ENCODE peak calls at places on chromosomes 12 and 14, in nine cellular contexts. One of them, this sample, is unnamed.
A peak's percentile ranks its signal among the peaks of the same experiment; 100 is the strongest.

GRCh38 chr12:100699209-100699608 is 95.4 kb upstream of the ANO4 start:
- DNase-seq in thoracic aorta: no peak
- DNase-seq in right lobe of liver: no peak
- DNase-seq in left lung: no peak
- DNase-seq in neuronal stem cell: no peak
- DNase-seq in stomach: no peak
- DNase-seq in heart left ventricle: no peak
- DNase-seq in ascending aorta: no peak
- DNase-seq in neural progenitor cell: no peak
- DNase-seq in this sample: no peak

GRCh38 chr12:31482816-31483215 is 108.1 kb downstream of the DENND5B start:
- DNase-seq in neuronal stem cell: no peak
- DNase-seq in heart left ventricle: no peak
- DNase-seq in stomach: no peak
- DNase-seq in thoracic aorta: no peak
- DNase-seq in right lobe of liver: no peak
- DNase-seq in ascending aorta: no peak
- DNase-seq in neural progenitor cell: no peak
- DNase-seq in left lung: no peak
- DNase-seq in this sample: no peak

GRCh38 chr12:116172224-116172849 is 105.2 kb downstream of the MED13L start:
- DNase-seq in right lobe of liver: no peak
- DNase-seq in neuronal stem cell: no peak
- DNase-seq in stomach: no peak
- DNase-seq in ascending aorta: no peak
- DNase-seq in thoracic aorta: no peak
- DNase-seq in left lung: no peak
- DNase-seq in heart left ventricle: no peak
- DNase-seq in neural progenitor cell: no peak
- DNase-seq in this sample: no peak

GRCh38 chr12:106123551-106123991 is 15.2 kb downstream of the NUAK1 start:
- DNase-seq in ascending aorta: no peak
- DNase-seq in neuronal stem cell: no peak
- DNase-seq in neural progenitor cell: no peak
- DNase-seq in thoracic aorta: no peak
- DNase-seq in left lung: no peak
- DNase-seq in stomach: no peak
- DNase-seq in heart left ventricle: peak; percentile 88
- DNase-seq in right lobe of liver: no peak
- DNase-seq in this sample: peak; percentile 81

GRCh38 chr12:6570264-6570887 is 2.3 kb upstream of the NOP2 start:
- DNase-seq in left lung: no peak
- DNase-seq in stomach: peak; percentile 56
- DNase-seq in thoracic aorta: no peak
- DNase-seq in neuronal stem cell: no peak
- DNase-seq in ascending aorta: no peak
- DNase-seq in right lobe of liver: peak; percentile 57
- DNase-seq in heart left ventricle: no peak
- DNase-seq in neural progenitor cell: peak; percentile 76
- DNase-seq in this sample: peak; percentile 72

GRCh38 chr12:102527256-102527720 is 46.9 kb upstream of the IGF1 start:
- DNase-seq in heart left ventricle: no peak
- DNase-seq in neuronal stem cell: no peak
- DNase-seq in thoracic aorta: no peak
- DNase-seq in right lobe of liver: no peak
- DNase-seq in ascending aorta: no peak
- DNase-seq in stomach: no peak
- DNase-seq in neural progenitor cell: no peak
- DNase-seq in left lung: no peak
- DNase-seq in this sample: no peak

GRCh38 chr12:123384318-123384993 is 524 bp downstream of the KMT5A start:
- DNase-seq in right lobe of liver: peak; percentile 39
- DNase-seq in ascending aorta: no peak
- DNase-seq in heart left ventricle: peak; percentile 37
- DNase-seq in neuronal stem cell: no peak
- DNase-seq in thoracic aorta: no peak
- DNase-seq in neural progenitor cell: peak; percentile 52
- DNase-seq in stomach: no peak
- DNase-seq in left lung: peak; percentile 44
- DNase-seq in this sample: peak; percentile 59

GRCh38 chr14:61925043-61925442 is 162.8 kb downstream of the SNAPC1 start:
- DNase-seq in neuronal stem cell: no peak
- DNase-seq in left lung: no peak
- DNase-seq in neural progenitor cell: peak; percentile 56
- DNase-seq in right lobe of liver: no peak
- DNase-seq in heart left ventricle: no peak
- DNase-seq in thoracic aorta: no peak
- DNase-seq in stomach: no peak
- DNase-seq in ascending aorta: no peak
- DNase-seq in this sample: no peak

GRCh38 chr12:116393859-116394650 is 116.6 kb upstream of the MED13L start:
- DNase-seq in ascending aorta: no peak
- DNase-seq in left lung: no peak
- DNase-seq in neuronal stem cell: no peak
- DNase-seq in thoracic aorta: no peak
- DNase-seq in heart left ventricle: peak; percentile 4
- DNase-seq in stomach: no peak
- DNase-seq in right lobe of liver: no peak
- DNase-seq in neural progenitor cell: no peak
- DNase-seq in this sample: no peak

GRCh38 chr14:100536721-100537700 is 50.2 kb downstream of the BEGAIN start:
- DNase-seq in stomach: peak; percentile 22
- DNase-seq in right lobe of liver: peak; percentile 8
- DNase-seq in left lung: peak; percentile 28
- DNase-seq in neural progenitor cell: no peak
- DNase-seq in neuronal stem cell: no peak
- DNase-seq in thoracic aorta: peak; percentile 0
- DNase-seq in ascending aorta: no peak
- DNase-seq in heart left ventricle: peak; percentile 10
- DNase-seq in this sample: peak; percentile 34

GRCh38 chr12:53719649-53720048 is 7.6 kb downstream of the CALCOCO1 start:
- DNase-seq in ascending aorta: no peak
- DNase-seq in thoracic aorta: no peak
- DNase-seq in neural progenitor cell: peak; percentile 61
- DNase-seq in left lung: no peak
- DNase-seq in neuronal stem cell: no peak
- DNase-seq in heart left ventricle: no peak
- DNase-seq in right lobe of liver: no peak
- DNase-seq in stomach: no peak
- DNase-seq in this sample: no peak

GRCh38 chr12:84922721-84923120 is 10.1 kb upstream of the SLC6A15 start:
- DNase-seq in stomach: no peak
- DNase-seq in neural progenitor cell: no peak
- DNase-seq in left lung: no peak
- DNase-seq in thoracic aorta: no peak
- DNase-seq in heart left ventricle: no peak
- DNase-seq in ascending aorta: no peak
- DNase-seq in neuronal stem cell: no peak
- DNase-seq in right lobe of liver: no peak
- DNase-seq in this sample: no peak

GRCh38 chr12:76103958-76104357 is 19.5 kb upstream of the NAP1L1 start:
- DNase-seq in neuronal stem cell: no peak
- DNase-seq in right lobe of liver: no peak
- DNase-seq in heart left ventricle: no peak
- DNase-seq in stomach: no peak
- DNase-seq in left lung: no peak
- DNase-seq in neural progenitor cell: no peak
- DNase-seq in thoracic aorta: no peak
- DNase-seq in ascending aorta: no peak
- DNase-seq in this sample: no peak

GRCh38 chr12:47940773-47941474 is 22.5 kb upstream of the TMEM106C start:
- DNase-seq in ascending aorta: no peak
- DNase-seq in right lobe of liver: no peak
- DNase-seq in left lung: no peak
- DNase-seq in thoracic aorta: no peak
- DNase-seq in neuronal stem cell: no peak
- DNase-seq in neural progenitor cell: no peak
- DNase-seq in stomach: no peak
- DNase-seq in heart left ventricle: no peak
- DNase-seq in this sample: no peak

GRCh38 chr12:47943492-47944359 is 19.7 kb upstream of the TMEM106C start:
- DNase-seq in neuronal stem cell: no peak
- DNase-seq in thoracic aorta: no peak
- DNase-seq in neural progenitor cell: no peak
- DNase-seq in stomach: no peak
- DNase-seq in left lung: no peak
- DNase-seq in heart left ventricle: no peak
- DNase-seq in right lobe of liver: no peak
- DNase-seq in ascending aorta: no peak
- DNase-seq in this sample: no peak

GRCh38 chr12:47939009-47939601 is 24.3 kb upstream of the TMEM106C start:
- DNase-seq in heart left ventricle: peak; percentile 79
- DNase-seq in neural progenitor cell: no peak
- DNase-seq in stomach: peak; percentile 53
- DNase-seq in right lobe of liver: no peak
- DNase-seq in ascending aorta: no peak
- DNase-seq in left lung: no peak
- DNase-seq in neuronal stem cell: no peak
- DNase-seq in thoracic aorta: no peak
- DNase-seq in this sample: no peak

GRCh38 chr12:47942327-47943230 is 20.8 kb upstream of the TMEM106C start:
- DNase-seq in right lobe of liver: peak; percentile 47
- DNase-seq in ascending aorta: no peak
- DNase-seq in stomach: peak; percentile 55
- DNase-seq in neural progenitor cell: peak; percentile 49
- DNase-seq in thoracic aorta: no peak
- DNase-seq in left lung: no peak
- DNase-seq in neuronal stem cell: no peak
- DNase-seq in heart left ventricle: no peak
- DNase-seq in this sample: no peak

GRCh38 chr12:47941475-47942326 is 21.7 kb upstream of the TMEM106C start:
- DNase-seq in stomach: no peak
- DNase-seq in heart left ventricle: no peak
- DNase-seq in left lung: no peak
- DNase-seq in neural progenitor cell: no peak
- DNase-seq in neuronal stem cell: no peak
- DNase-seq in ascending aorta: no peak
- DNase-seq in right lobe of liver: no peak
- DNase-seq in thoracic aorta: no peak
- DNase-seq in this sample: no peak
- H3K27ac ChIP-seq in stomach: no peak overlapping the region
- H3K27ac ChIP-seq in heart left ventricle: no peak overlapping the region
- H3K27ac ChIP-seq in left lung: no peak overlapping the region
- H3K27ac ChIP-seq in neural progenitor cell: no peak overlapping the region
- H3K27ac ChIP-seq in neuronal stem cell: no peak overlapping the region
- H3K27ac ChIP-seq in ascending aorta: no peak overlapping the region
- H3K27ac ChIP-seq in right lobe of liver: no peak overlapping the region
- H3K27ac ChIP-seq in thoracic aorta: no peak overlapping the region
- H3K27ac ChIP-seq in this sample: no peak overlapping the region

DNA sequence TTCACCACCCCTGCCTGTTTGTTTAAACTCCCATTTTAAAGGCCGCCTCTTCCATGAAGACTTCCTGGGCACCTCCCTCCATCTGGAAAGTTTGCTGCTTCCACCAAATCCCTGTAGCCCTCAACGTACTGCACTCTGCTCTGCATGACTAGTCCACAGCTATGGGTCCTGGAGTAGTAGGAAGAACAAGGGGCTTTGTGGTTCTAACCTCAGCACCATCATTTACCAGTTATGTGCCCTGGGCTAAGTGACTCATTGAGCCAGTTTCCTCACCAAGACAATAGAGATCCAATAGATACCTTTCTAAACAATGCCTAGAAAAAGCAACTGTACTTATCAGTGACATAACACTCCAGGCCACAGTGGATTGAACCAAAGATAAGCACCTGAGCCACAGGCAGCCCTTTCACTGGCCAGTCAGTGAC is 8.5 kb upstream of the LTBP2 start:
- DNase-seq in neural progenitor cell: no peak
- DNase-seq in left lung: no peak
- DNase-seq in neuronal stem cell: no peak
- DNase-seq in right lobe of liver: no peak
- DNase-seq in ascending aorta: no peak
- DNase-seq in stomach: no peak
- DNase-seq in thoracic aorta: no peak
- DNase-seq in heart left ventricle: peak; percentile 23
- DNase-seq in this sample: no peak
- H3K4me1 ChIP-seq in neural progenitor cell: peaks cover 9% of the 10 kb centered on the region
- H3K4me1 ChIP-seq in left lung: peaks cover 27% of the 10 kb centered on the region
- H3K4me1 ChIP-seq in neuronal stem cell: peaks cover 14% of the 10 kb centered on the region
- H3K4me1 ChIP-seq in right lobe of liver: no peaks in the 10 kb centered on the region
- H3K4me1 ChIP-seq in ascending aorta: peaks cover 52% of the 10 kb centered on the region
- H3K4me1 ChIP-seq in stomach: peaks cover 22% of the 10 kb centered on the region
- H3K4me1 ChIP-seq in thoracic aorta: peaks cover 45% of the 10 kb centered on the region
- H3K4me1 ChIP-seq in heart left ventricle: peaks cover 43% of the 10 kb centered on the region
- H3K4me1 ChIP-seq in this sample: no peaks in the 10 kb centered on the region

GRCh38 chr14:60645191-60645590 is 4.1 kb downstream of the SIX1 start:
- DNase-seq in thoracic aorta: no peak
- DNase-seq in left lung: no peak
- DNase-seq in ascending aorta: no peak
- DNase-seq in neural progenitor cell: no peak
- DNase-seq in heart left ventricle: no peak
- DNase-seq in stomach: no peak
- DNase-seq in right lobe of liver: no peak
- DNase-seq in neuronal stem cell: no peak
- DNase-seq in this sample: no peak
- H3K4me3 ChIP-seq in thoracic aorta: no peak overlapping the region
- H3K4me3 ChIP-seq in left lung: no peak overlapping the region
- H3K4me3 ChIP-seq in ascending aorta: no peak overlapping the region
- H3K4me3 ChIP-seq in neural progenitor cell: no peak overlapping the region
- H3K4me3 ChIP-seq in heart left ventricle: no peak overlapping the region
- H3K4me3 ChIP-seq in stomach: no peak overlapping the region
- H3K4me3 ChIP-seq in right lobe of liver: no peak overlapping the region
- H3K4me3 ChIP-seq in neuronal stem cell: no peak overlapping the region
- H3K4me3 ChIP-seq in this sample: peak overlapping the region; percentile 91

GRCh38 chr12:88108021-88108420 is 33.9 kb downstream of the CEP290 start:
- DNase-seq in ascending aorta: no peak
- DNase-seq in heart left ventricle: no peak
- DNase-seq in left lung: no peak
- DNase-seq in thoracic aorta: no peak
- DNase-seq in neural progenitor cell: no peak
- DNase-seq in stomach: no peak
- DNase-seq in neuronal stem cell: no peak
- DNase-seq in right lobe of liver: no peak
- DNase-seq in this sample: no peak

GRCh38 chr12:88113871-88114270 is 28.0 kb downstream of the CEP290 start:
- DNase-seq in neuronal stem cell: no peak
- DNase-seq in ascending aorta: no peak
- DNase-seq in heart left ventricle: no peak
- DNase-seq in thoracic aorta: no peak
- DNase-seq in right lobe of liver: no peak
- DNase-seq in stomach: no peak
- DNase-seq in neural progenitor cell: no peak
- DNase-seq in left lung: no peak
- DNase-seq in this sample: no peak

DNA sequence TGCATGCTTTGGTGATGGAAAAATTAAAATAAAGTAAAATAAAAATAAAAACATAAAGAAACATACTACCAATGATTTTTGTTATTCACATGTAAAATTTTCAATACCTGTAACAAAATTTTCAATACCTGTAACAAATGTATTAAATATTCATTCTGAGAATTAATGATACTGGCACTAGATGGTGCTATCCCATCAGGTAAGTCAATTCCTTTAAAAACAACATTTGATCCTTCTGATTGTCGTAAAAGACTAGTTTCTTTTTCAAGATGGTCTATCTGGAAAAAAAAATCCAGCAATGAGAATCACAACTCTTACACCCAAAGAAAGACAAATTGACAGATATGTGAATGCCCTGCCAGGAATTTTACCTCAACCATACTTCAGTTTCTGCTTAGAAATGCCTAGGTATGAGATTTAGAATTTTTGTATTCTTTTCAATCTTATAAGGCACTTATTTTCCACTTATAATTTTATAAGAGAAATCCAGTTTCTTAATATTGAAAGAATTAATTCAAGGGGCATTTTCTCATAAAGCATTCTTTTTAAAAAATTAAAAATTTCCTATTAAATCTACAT is 30.7 kb downstream of the CEP290 start:
- DNase-seq in right lobe of liver: no peak
- DNase-seq in heart left ventricle: no peak
- DNase-seq in neuronal stem cell: peak; percentile 1
- DNase-seq in left lung: no peak
- DNase-seq in neural progenitor cell: peak; percentile 8
- DNase-seq in ascending aorta: no peak
- DNase-seq in thoracic aorta: no peak
- DNase-seq in stomach: no peak
- DNase-seq in this sample: no peak
- H3K27ac ChIP-seq in right lobe of liver: no peak overlapping the region
- H3K27ac ChIP-seq in heart left ventricle: no peak overlapping the region
- H3K27ac ChIP-seq in neuronal stem cell: no peak overlapping the region
- H3K27ac ChIP-seq in left lung: no peak overlapping the region
- H3K27ac ChIP-seq in neural progenitor cell: no peak overlapping the region
- H3K27ac ChIP-seq in ascending aorta: no peak overlapping the region
- H3K27ac ChIP-seq in thoracic aorta: no peak overlapping the region
- H3K27ac ChIP-seq in stomach: no peak overlapping the region
- H3K27ac ChIP-seq in this sample: no peak overlapping the region